ENCODE peak calls at places on chromosomes 11 and 22, in four cellular contexts. F is HepG2, H is H1, K is GM12878. S is an unnamed sample.

GRCh38 chr11:117022526-117022925 is 75.7 kb downstream of the SIK3 start:
- DNase-seq in H (no peak), K (peak), F (no peak), S (no peak)

GRCh38 chr11:101915811-101916291 is 471 bp downstream of the ANGPTL5 start:
- DNase-seq in H (no peak), F (no peak), K (no peak), S (no peak)

GRCh38 chr11:120880791-120881190 is 143.1 kb upstream of the TBCEL start:
- DNase-seq in K (no peak), H (no peak), F (no peak), S (no peak)

GRCh38 chr22:42289671-42290269 is 19.3 kb upstream of the TCF20 start:
- DNase-seq in K (no peak), F (no peak), H (no peak), S (no peak)

GRCh38 chr11:63945482-63946163 is 6.8 kb downstream of the NAA40 start:
- DNase-seq in K (no peak), F (peak), H (peak), S (peak)

GRCh38 chr11:91694331-91694730 is 530.3 kb upstream of the FAT3 start:
- DNase-seq in K (no peak), H (no peak), F (no peak), S (no peak)

GRCh38 chr22:40031766-40032470 is 37.2 kb downstream of the FAM83F start:
- DNase-seq in H (no peak), K (no peak), F (no peak), S (no peak)

GRCh38 chr11:34366522-34366921 is 8.7 kb upstream of the ABTB2 start:
- DNase-seq in H (no peak), F (peak), K (no peak), S (no peak)

GRCh38 chr11:83717551-83717950 is 431.4 kb upstream of the CCDC90B start:
- DNase-seq in F (no peak), K (no peak), H (no peak), S (no peak)

GRCh38 chr11:12854297-12854661 is 154.8 kb upstream of the RASSF10 start:
- DNase-seq in K (no peak), F (no peak), H (no peak), S (no peak)

GRCh38 chr11:7251836-7252682 is at the start of gene SYT9:
- DNase-seq in H (peak), F (no peak), K (no peak), S (peak)

GRCh38 chr11:84721561-84721961 is 905.6 kb downstream of the DLG2 start:
- DNase-seq in H (no peak), F (no peak), K (no peak), S (no peak)

GRCh38 chr11:59801160-59801706 is 9.3 kb downstream of the MRPL16 start:
- DNase-seq in F (no peak), H (no peak), K (no peak), S (no peak)

GRCh38 chr11:107457205-107457557 is 444 bp downstream of the CWF19L2 start:
- DNase-seq in F (no peak), K (no peak), H (no peak), S (no peak)

GRCh38 chr11:61141601-61142028 is 19.6 kb downstream of the VPS37C start:
- DNase-seq in F (no peak), H (no peak), K (no peak), S (no peak)

GRCh38 chr11:68958211-68958610 is 22.6 kb downstream of the MRGPRD start:
- DNase-seq in F (no peak), K (no peak), H (no peak), S (no peak)

GRCh38 chr11:47499614-47500013 is 50.7 kb upstream of the RAPSN start:
- DNase-seq in F (no peak), H (no peak), K (no peak), S (no peak)

GRCh38 chr22:28802595-28803087 is 2.3 kb upstream of the XBP1 start:
- DNase-seq in F (peak), K (no peak), H (no peak), S (no peak)
- TF ChIP-seq SUZ12 in F (no peak), K (no peak), H (no peak), S (no peak)

DNA sequence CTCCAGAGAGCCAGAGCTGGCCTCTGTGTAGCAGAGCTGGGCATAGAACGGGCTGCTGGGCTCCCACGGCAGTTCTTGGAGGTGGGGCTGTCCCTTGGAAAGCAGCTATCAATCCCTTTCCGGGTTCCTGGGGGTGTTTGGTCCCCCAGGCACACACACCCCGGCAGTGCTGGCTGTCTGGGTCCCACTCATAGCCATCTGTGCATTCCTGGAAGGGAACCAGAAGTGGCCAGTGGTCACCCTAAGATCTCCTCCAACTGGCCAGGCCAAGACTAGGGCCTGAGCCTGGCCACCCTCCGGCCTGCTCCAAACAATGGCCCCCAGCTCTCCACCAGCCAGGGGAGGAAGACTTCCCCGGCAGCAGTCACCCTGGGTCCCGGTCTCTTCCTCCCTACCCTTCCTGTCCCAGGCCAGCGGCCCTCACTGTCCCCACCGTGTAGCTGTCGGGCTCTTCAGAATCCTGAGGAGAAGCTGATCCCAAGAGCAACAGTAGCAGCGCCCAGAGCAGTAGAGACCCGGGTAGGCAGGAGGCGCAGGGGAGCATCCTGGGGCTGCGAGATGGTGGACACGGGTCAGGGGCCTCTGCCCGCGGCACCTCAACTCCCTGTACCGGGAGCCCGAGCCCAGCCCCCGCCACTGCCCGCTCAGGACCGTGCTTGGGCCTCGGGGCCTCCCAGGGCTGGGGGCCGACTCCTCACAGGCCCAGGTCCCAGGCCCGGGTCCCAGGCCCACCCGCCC is 620 bp downstream of the EFEMP2 start:
- DNase-seq in K (no peak), H (peak), F (no peak), S (no peak)
- H3K4me3 ChIP-seq in K (no peak), H (peak), F (peak), S (peak)

GRCh38 chr22:41256254-41256897 is 15.6 kb upstream of the CHADL start:
- DNase-seq in K (no peak), H (no peak), F (no peak), S (no peak)
- TF ChIP-seq YY1 in K (no peak), H (no peak), F (no peak), S (no peak)

DNA sequence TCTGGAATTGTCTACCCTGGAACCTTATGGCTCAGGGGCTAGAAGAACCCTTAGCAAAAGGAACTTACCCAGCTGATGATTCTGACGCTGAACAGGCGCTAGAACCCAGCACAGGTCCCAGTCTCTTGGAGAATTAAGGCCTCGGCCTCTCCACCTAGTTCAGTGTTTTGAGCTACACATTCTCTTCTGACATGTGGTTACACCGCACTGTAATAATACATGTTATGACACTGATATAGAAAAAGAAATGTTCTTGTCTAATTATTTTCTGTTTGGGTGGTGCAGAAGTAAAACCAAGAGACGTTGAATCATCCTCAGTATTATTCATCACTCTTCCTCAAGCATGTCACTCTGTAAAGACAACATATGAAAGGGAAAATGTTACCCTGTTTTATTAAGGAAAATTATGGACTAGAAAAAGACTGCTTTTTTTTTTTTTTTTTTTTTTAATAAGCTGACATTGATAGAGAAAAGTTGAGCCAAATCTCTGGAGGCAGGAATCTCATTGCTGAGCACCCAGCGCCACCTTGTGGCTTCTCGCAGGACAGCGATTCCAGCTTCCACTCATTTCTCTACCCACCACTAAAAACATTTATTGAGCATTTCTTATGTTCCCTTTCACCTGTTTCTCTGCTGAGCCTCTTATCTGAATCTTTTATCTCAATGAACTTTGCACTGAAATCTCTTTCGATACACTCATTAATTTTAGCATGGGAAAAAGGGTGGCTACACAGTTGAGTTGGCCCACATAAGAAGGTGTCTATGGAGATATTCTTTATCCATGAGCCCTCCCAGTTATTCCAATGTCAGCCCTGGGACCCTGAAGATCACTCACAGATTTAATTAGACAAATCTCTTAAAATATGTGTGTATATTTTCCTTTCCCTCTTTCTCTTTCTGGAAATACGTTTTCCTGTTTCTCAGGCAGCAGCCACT is 12.6 kb upstream of the APLNR start:
- DNase-seq in H (peak), K (no peak), F (peak), S (peak)
- TF ChIP-seq SUZ12 in H (no peak), K (no peak), F (no peak), S (no peak)

DNA sequence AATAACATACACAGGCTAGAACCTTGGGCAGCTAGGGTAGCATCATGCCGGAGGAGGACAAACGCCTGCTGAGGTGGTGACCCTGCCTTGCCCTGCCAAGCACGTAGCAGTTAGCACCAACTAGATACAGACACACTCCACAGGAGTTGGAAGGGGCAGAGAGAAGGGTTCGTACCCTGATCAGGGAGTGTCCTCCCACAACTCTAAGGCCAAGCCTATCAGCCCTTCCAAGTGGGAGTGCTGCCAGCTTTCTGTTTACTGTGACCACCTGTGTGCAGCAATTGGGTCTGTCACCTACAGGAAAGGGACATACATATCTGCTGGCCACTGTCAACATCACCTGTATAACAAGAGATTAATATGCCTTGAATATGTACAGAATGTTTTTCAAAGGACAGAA is 1.9 kb upstream of the THAP7 start:
- DNase-seq in F (no peak), H (no peak), K (no peak), S (no peak)
- H3K4me3 ChIP-seq in F (no peak), H (peak), K (no peak), S (no peak)

GRCh38 chr11:26228778-26229177 is 103.2 kb upstream of the ANO3 start:
- DNase-seq in K (no peak), F (no peak), H (no peak), S (no peak)

GRCh38 chr11:26227883-26228502 is 103.9 kb upstream of the ANO3 start:
- DNase-seq in H (no peak), F (no peak), K (no peak), S (no peak)

GRCh38 chr11:26225643-26226042 is 106.3 kb upstream of the ANO3 start:
- DNase-seq in F (no peak), K (no peak), H (no peak), S (no peak)

GRCh38 chr11:26229270-26229669 is 102.7 kb upstream of the ANO3 start:
- DNase-seq in F (no peak), K (no peak), H (no peak), S (no peak)

DNA sequence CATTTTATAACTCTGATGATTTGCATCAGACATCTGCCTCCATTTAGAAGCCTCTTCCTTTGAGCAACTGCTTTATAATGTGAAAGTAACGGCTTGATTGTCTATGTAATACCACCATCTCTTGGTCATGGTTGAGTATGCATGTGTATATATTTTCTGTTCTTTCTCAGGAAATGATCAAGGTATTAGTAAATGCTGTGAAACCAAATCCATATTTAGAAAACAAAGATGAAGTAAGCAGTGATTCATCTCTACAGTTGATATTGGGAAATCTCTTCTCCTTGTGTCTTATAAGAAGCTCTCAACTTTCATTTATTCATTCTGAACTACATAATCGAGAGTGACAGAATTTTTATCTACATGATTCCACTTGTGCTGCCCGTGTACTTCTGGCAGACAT is 104.6 kb upstream of the ANO3 start:
- DNase-seq in K (peak), H (no peak), F (peak), S (peak)
- TF ChIP-seq YY1 in K (no peak), H (no peak), F (no peak), S (no peak)

DNA sequence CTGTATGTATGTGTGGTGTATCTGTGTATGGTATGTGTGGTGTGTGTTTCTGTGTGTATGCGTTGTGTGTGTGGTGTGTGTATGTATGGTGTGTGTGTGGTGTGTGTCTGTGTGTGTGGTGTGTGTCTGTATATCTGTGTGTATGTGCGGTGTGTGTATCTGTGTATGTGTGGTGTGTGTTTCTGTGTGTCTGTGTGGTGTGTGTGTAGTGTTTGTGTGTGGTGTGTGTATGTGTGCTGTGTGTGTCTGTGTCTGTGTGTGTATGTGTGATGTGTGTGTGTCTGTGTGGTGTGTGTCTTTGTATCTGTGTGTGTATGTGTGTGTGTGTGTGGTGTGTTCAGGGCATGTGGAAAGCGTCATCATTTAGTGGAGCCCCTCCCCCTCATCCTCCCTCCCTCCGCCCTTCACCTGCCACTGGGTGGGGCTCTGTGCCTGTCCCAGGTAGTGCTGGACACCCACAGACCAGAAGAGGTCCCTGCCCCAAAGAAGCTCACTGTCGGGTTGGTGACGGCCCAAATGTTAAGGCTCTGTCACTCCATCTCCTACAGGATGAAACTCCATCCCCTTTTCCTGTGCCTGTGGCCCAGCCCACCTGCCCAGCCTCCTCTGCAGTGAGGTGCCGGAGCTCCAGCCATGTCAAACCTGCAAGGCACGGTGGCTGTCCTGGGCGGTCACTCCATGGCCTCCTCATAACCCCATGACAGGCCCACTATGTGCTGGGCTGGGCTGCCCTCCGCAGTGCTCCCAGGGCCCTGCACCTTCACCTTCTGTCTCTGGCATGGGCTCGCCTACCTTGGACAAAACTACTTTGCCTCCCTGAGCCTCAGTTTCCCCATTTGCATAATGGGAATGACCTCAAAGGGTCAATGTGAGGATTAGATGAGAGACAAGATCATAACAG is 23.4 kb upstream of the SHISAL1 start:
- DNase-seq in H (no peak), F (no peak), K (no peak), S (no peak)
- TF ChIP-seq SUZ12 in H (no peak), F (no peak), K (no peak), S (no peak)